ENCODE peak calls at places on chromosomes 1 and 21, in six cellular contexts. E, P, H, S, M and J are unnamed samples.

GRCh38 chr21:18387994-18388393 is 15.6 kb downstream of the TMPRSS15 start:
- DNase-seq in M (no peak), S (no peak), H (no peak), E (no peak), P (no peak), J (no peak)

GRCh38 chr1:24929091-24929875 is 793 bp downstream of the RUNX3 start:
- DNase-seq in M (peak; percentile 57), H (no peak), E (no peak), P (no peak), S (no peak), J (no peak)

GRCh38 chr1:109253803-109254620 is 4.7 kb downstream of the CELSR2 start:
- DNase-seq in E (no peak), H (no peak), M (no peak), P (no peak), S (no peak), J (no peak)

GRCh38 chr1:1033009-1033587 is 13.2 kb downstream of the AGRN start:
- DNase-seq in E (peak; percentile 69), H (peak; percentile 70), M (peak; percentile 82), S (peak; percentile 91), P (no peak), J (no peak)

GRCh38 chr1:24888061-24888970 is 41.8 kb downstream of the RUNX3 start:
- DNase-seq in E (no peak), S (no peak), H (no peak), P (no peak), M (no peak), J (peak; percentile 22)

GRCh38 chr1:156337052-156337887 is 822 bp downstream of the CCT3 start:
- DNase-seq in P (no peak), E (no peak), M (peak; percentile 35), H (no peak), S (no peak), J (no peak)

GRCh38 chr1:219773775-219774174 is 154.6 kb downstream of the SLC30A10 start:
- DNase-seq in H (no peak), M (no peak), P (no peak), E (no peak), S (no peak), J (no peak)

GRCh38 chr1:181062800-181063428 is 25.6 kb upstream of the IER5 start:
- DNase-seq in H (no peak), E (no peak), P (no peak), M (peak; percentile 89), S (no peak), J (no peak)

GRCh38 chr1:41639332-41639936 is 155.0 kb upstream of the EDN2 start:
- DNase-seq in H (no peak), M (peak; percentile 94), P (no peak), S (no peak), E (no peak), J (no peak)

GRCh38 chr1:155900161-155900560 is 11.0 kb downstream of the RIT1 start:
- DNase-seq in M (no peak), P (no peak), H (no peak), S (no peak), E (no peak), J (no peak)

GRCh38 chr1:83086346-83086745 is 912.6 kb downstream of the TTLL7 start:
- DNase-seq in H (no peak), P (no peak), M (no peak), S (no peak), E (no peak), J (no peak)

GRCh38 chr1:20555025-20555757 is 2.8 kb downstream of the FAM43B start:
- DNase-seq in M (peak; percentile 70), H (peak; percentile 50), S (no peak), P (no peak), E (no peak), J (no peak)

GRCh38 chr1:229334716-229335115 is 8.1 kb downstream of the CCSAP start:
- DNase-seq in S (no peak), P (no peak), H (no peak), M (no peak), E (no peak), J (no peak)

GRCh38 chr21:16770279-16770678 is 742.6 kb upstream of the CXADR start:
- DNase-seq in H (no peak), S (no peak), M (no peak), E (no peak), P (no peak), J (no peak)

GRCh38 chr1:154803203-154803920 is 66.7 kb downstream of the KCNN3 start:
- DNase-seq in S (no peak), P (no peak), H (no peak), E (no peak), M (no peak), J (no peak)

GRCh38 chr1:213783898-213784297 is 203.9 kb upstream of the PROX1 start:
- DNase-seq in S (no peak), M (no peak), E (no peak), P (no peak), H (no peak), J (no peak)

GRCh38 chr1:6815722-6816121 is 30.5 kb downstream of the CAMTA1 start:
- DNase-seq in S (no peak), E (no peak), M (no peak), H (no peak), P (no peak), J (no peak)

GRCh38 chr1:30512253-30512921 is 211.0 kb downstream of the MATN1 start:
- DNase-seq in E (no peak), S (no peak), M (peak; percentile 53), H (no peak), P (no peak), J (no peak)

GRCh38 chr1:25658791-25659431 is 42.3 kb downstream of the MAN1C1 start:
- DNase-seq in M (peak; percentile 23), E (peak; percentile 84), H (peak; percentile 78), S (peak; percentile 60), P (no peak), J (no peak)

GRCh38 chr21:43827015-43827611 is 37.7 kb downstream of the RRP1 start:
- DNase-seq in S (no peak), P (no peak), E (no peak), H (no peak), M (peak; percentile 85), J (no peak)

GRCh38 chr1:157429841-157430240 is 122.5 kb downstream of the FCRL5 start:
- DNase-seq in H (no peak), E (no peak), P (no peak), S (no peak), M (peak; percentile 52), J (no peak)

DNA sequence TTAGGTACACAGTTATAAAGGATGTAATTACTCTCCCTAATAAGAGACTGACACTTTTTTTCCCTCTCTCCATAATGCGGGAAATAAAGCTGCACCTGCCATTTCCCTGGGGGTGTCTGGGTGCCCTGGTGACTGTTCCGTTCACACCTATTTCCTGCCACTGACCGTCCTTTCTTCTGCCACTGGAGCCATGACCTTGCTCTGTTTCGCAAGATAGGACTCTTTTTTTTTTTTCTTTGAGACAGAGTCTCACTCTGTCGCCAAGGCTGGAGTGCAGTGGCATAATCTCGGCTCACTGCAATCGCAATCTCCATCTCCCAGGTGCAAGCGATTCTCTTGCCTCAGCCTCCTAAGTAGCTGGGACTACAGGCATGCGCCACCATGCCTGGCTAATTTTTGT is 66.1 kb upstream of the SERBP1 start:
- DNase-seq in P (no peak), M (no peak), S (no peak), H (no peak), E (no peak), J (no peak)
- H3K36me3 ChIP-seq in P (no peaks in the 10 kb centered on the region), M (no peaks in the 10 kb centered on the region), S (no peaks in the 10 kb centered on the region), H (no peaks in the 10 kb centered on the region), E (no peaks in the 10 kb centered on the region), J (no peaks in the 10 kb centered on the region)

DNA sequence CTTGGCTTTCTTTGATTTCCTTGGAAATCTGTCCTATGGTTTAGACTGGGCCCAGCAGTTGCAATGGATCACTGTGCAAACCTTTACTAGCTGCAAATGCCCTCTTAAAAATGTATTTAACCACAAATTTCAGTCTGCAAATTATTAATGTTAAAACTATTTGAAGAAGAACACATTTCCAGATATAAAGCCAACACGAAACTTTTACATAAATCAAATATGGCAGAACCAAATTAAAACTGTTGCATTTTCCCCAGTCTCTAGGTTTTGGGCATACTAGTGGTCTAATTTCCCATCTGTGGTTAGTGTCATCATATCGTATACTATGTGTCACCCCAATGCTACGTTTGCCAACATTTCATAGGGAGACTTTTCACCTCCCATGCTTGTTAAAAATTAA is 52.3 kb downstream of the HMCN1 start:
- DNase-seq in S (no peak), M (peak; percentile 56), H (no peak), P (no peak), E (no peak), J (no peak)
- H3K9me3 ChIP-seq in S (no peaks in the 10 kb centered on the region), M (no peaks in the 10 kb centered on the region), H (no peaks in the 10 kb centered on the region), P (no peaks in the 10 kb centered on the region), E (no peaks in the 10 kb centered on the region), J (peaks cover 3% of the 10 kb centered on the region)

GRCh38 chr1:66366618-66367017 is 167.3 kb upstream of the SGIP1 start:
- DNase-seq in P (no peak), S (no peak), H (no peak), M (no peak), E (no peak), J (no peak)

GRCh38 chr1:66365628-66366027 is 168.3 kb upstream of the SGIP1 start:
- DNase-seq in M (peak; percentile 80), E (no peak), P (no peak), H (no peak), S (no peak), J (no peak)

GRCh38 chr1:66368261-66368660 is 165.7 kb upstream of the SGIP1 start:
- DNase-seq in P (no peak), M (no peak), H (no peak), E (no peak), S (no peak), J (no peak)

GRCh38 chr1:66367369-66367768 is 166.6 kb upstream of the SGIP1 start:
- DNase-seq in P (no peak), S (no peak), M (no peak), H (no peak), E (no peak), J (no peak)

GRCh38 chr1:66364578-66365391 is 169.2 kb upstream of the SGIP1 start:
- DNase-seq in E (no peak), S (no peak), P (no peak), H (no peak), M (peak; percentile 87), J (no peak)
- H3K36me3 ChIP-seq in E (no peaks in the 10 kb centered on the region), S (peaks cover 74% of the 10 kb centered on the region), P (peaks cover 83% of the 10 kb centered on the region), H (peaks cover 83% of the 10 kb centered on the region), M (peaks cover 71% of the 10 kb centered on the region), J (no peaks in the 10 kb centered on the region)

DNA sequence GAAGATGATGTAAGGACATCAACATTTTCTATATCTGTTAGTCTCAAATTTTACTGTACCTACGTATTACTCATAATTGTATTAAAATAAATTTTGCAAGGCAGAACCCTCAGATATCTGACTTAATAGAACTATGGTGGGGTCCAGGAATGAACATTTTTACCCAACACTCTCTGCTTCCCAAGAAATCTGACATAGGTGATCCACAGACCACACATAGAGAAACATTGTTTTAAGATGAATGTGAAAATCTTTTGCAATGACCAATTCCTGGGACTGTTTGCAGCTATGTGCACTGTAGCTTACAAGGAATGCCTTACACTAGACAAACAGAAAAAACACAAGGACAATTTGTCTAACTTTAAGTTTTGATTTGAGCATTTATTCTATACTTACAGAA is 645.6 kb upstream of the ADGRL2 start:
- DNase-seq in M (peak; percentile 8), S (no peak), E (no peak), H (no peak), P (no peak), J (no peak)
- H3K9me3 ChIP-seq in M (no peaks in the 10 kb centered on the region), S (no peaks in the 10 kb centered on the region), E (no peaks in the 10 kb centered on the region), H (no peaks in the 10 kb centered on the region), P (no peaks in the 10 kb centered on the region), J (no peaks in the 10 kb centered on the region)